ENCODE peak calls at places on chromosomes 2 and 18, in eight cellular contexts. R is cardiac fibroblast, S is SK-N-SH, Z is osteocyte, H is AG04449, J is adrenal gland, E is endothelial cell, L is heart left ventricle. C is an unnamed sample.
A peak's percentile ranks its signal among the peaks of the same experiment; 100 is the strongest.

GRCh38 chr2:160417745-160418397 is 75.7 kb downstream of the RBMS1 start:
- DNase-seq in R (peak; percentile 86), S (no peak), Z (no peak), H (peak; percentile 82), J (no peak), E (no peak), L (no peak), C (no peak)

GRCh38 chr2:205235434-205235833 is 446.9 kb upstream of the NRP2 start:
- DNase-seq in R (no peak), S (no peak), Z (no peak), H (no peak), J (no peak), E (no peak), L (no peak), C (no peak)

GRCh38 chr2:30680121-30680520 is 127.1 kb downstream of the CAPN13 start:
- DNase-seq in R (no peak), S (no peak), Z (peak; percentile 51), H (no peak), J (no peak), E (no peak), L (no peak), C (no peak)

GRCh38 chr2:239321596-239322413 is 79.0 kb downstream of the HDAC4 start:
- DNase-seq in R (no peak), S (peak; percentile 9), Z (no peak), H (no peak), J (no peak), E (no peak), L (no peak), C (no peak)

GRCh38 chr2:47194410-47194809 is 39.3 kb upstream of the STPG4 start:
- DNase-seq in R (no peak), S (no peak), Z (no peak), H (no peak), J (no peak), E (no peak), L (no peak), C (no peak)

GRCh38 chr2:21466528-21466927 is 342.8 kb downstream of the TDRD15 start:
- DNase-seq in R (no peak), S (no peak), Z (no peak), H (no peak), J (no peak), E (no peak), L (no peak), C (no peak)

GRCh38 chr18:79302120-79302519 is 93.6 kb upstream of the NFATC1 start:
- DNase-seq in R (no peak), S (no peak), Z (no peak), H (no peak), J (no peak), E (no peak), L (no peak), C (no peak)

GRCh38 chr2:37417321-37417720 is 72.9 kb downstream of the QPCT start:
- DNase-seq in R (peak; percentile 55), S (no peak), Z (no peak), H (peak; percentile 80), J (no peak), E (no peak), L (no peak), C (no peak)

GRCh38 chr2:237359894-237360780 is 53.8 kb downstream of the COL6A3 start:
- DNase-seq in R (no peak), S (no peak), Z (no peak), H (no peak), J (no peak), E (no peak), L (no peak), C (no peak)

GRCh38 chr2:214126135-214126534 is 284.7 kb upstream of the VWC2L start:
- DNase-seq in R (peak; percentile 2), S (no peak), Z (no peak), H (no peak), J (no peak), E (no peak), L (no peak), C (peak; percentile 39)

GRCh38 chr2:158378926-158379325 is 77.6 kb downstream of the CCDC148 start:
- DNase-seq in R (no peak), S (no peak), Z (no peak), H (no peak), J (no peak), E (no peak), L (no peak), C (no peak)

GRCh38 chr2:113806217-113806913 is 49.9 kb upstream of the SLC35F5 start:
- DNase-seq in R (no peak), S (no peak), Z (no peak), H (no peak), J (no peak), E (no peak), L (no peak), C (no peak)

GRCh38 chr2:45177870-45178269 is 168.6 kb upstream of the SIX2 start:
- DNase-seq in R (peak; percentile 99), S (no peak), Z (no peak), H (peak; percentile 99), J (no peak), E (no peak), L (no peak), C (peak; percentile 71)

GRCh38 chr18:58231930-58232329 is 187.9 kb downstream of the NEDD4L start:
- DNase-seq in R (no peak), S (no peak), Z (no peak), H (no peak), J (no peak), E (no peak), L (no peak), C (no peak)

GRCh38 chr2:238573916-238574315 is 147.2 kb downstream of the ASB1 start:
- DNase-seq in R (no peak), S (no peak), Z (no peak), H (no peak), J (no peak), E (no peak), L (no peak), C (no peak)

GRCh38 chr18:59996370-59996966 is 96.7 kb downstream of the PMAIP1 start:
- DNase-seq in R (peak; percentile 46), S (peak; percentile 58), Z (no peak), H (no peak), J (peak; percentile 23), E (peak; percentile 52), L (no peak), C (no peak)

GRCh38 chr18:3053081-3053480 is 40.1 kb upstream of the LPIN2 start:
- DNase-seq in R (no peak), S (no peak), Z (no peak), H (no peak), J (no peak), E (no peak), L (no peak), C (no peak)

GRCh38 chr2:102619414-102620319 is at the start of gene SLC9A2:
- DNase-seq in R (peak; percentile 5), S (peak; percentile 33), Z (no peak), H (no peak), J (peak; percentile 7), E (peak; percentile 42), L (no peak), C (no peak)

GRCh38 chr18:23885750-23886149 is 128.8 kb upstream of the TTC39C start:
- DNase-seq in R (no peak), S (no peak), Z (no peak), H (no peak), J (no peak), E (no peak), L (no peak), C (no peak)

GRCh38 chr2:112629224-112629623 is 16.5 kb upstream of the SLC20A1 start:
- DNase-seq in R (no peak), S (no peak), Z (no peak), H (no peak), J (no peak), E (no peak), L (no peak), C (no peak)

GRCh38 chr2:74238879-74239278 is 40.5 kb downstream of the MTHFD2 start:
- DNase-seq in R (peak; percentile 87), S (no peak), Z (no peak), H (no peak), J (peak; percentile 29), E (no peak), L (no peak), C (peak; percentile 21)

GRCh38 chr2:187615364-187615763 is 61.1 kb upstream of the TFPI start:
- DNase-seq in R (no peak), S (no peak), Z (no peak), H (peak; percentile 4), J (no peak), E (no peak), L (no peak), C (no peak)
- TF ChIP-seq CTCF in R (no peak), S (no peak), Z (no peak), H (peak; percentile 39), J (no peak), E (no peak), L (no peak), C (no peak)

DNA sequence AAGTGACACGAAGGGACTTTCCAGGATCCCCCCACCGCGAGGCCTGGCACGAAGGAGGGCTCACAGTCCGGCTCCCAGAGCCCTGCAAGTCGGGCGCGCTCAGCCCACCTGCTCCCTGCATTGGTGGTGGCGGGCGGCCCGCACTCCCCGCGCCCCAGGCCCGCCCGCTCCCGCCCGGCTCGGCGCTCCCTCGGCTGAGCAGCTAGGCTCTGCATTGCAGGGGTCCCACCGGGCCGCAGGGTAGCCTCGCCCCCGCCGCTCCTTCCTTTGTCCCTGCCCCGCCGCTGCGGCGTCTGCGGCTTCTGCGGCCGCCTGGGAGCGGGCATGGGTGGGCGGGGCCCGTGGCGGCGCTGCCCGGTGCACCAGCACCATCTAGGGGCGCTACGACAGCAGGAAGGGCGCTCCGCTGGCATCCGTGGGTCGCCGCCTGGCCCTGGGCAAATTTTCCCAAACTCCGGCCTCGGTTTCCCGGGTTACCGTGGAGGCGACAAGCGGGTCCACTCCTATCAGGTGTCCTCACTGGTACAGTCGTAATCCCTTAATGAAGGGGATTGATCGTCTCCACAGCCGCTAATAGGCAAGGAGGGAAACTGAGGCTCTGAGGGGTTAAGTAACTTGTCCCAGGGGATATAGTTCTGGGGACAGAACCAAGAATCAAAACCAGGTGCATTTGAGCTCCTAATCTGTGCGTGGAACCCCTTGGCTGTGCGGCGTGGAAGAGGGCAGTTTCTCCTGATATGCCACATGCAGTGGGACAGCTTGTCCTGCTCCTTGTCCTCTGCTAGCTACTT is 157.4 kb downstream of the CYRIA start:
- DNase-seq in R (peak; percentile 24), S (peak; percentile 96), Z (no peak), H (no peak), J (peak; percentile 52), E (peak; percentile 69), L (peak; percentile 44), C (no peak)
- TF ChIP-seq CTCF in R (peak; percentile 27), S (peak; percentile 35), Z (peak; percentile 76), H (peak; percentile 42), J (peak; percentile 49), E (peak; percentile 45), L (peak; percentile 62), C (no peak)

GRCh38 chr2:50392185-50392584 is 639.7 kb downstream of the NRXN1 start:
- DNase-seq in R (no peak), S (no peak), Z (no peak), H (no peak), J (no peak), E (no peak), L (no peak), C (no peak)
- TF ChIP-seq CTCF in R (no peak), S (no peak), Z (no peak), H (no peak), J (no peak), E (no peak), L (no peak), C (no peak)

DNA sequence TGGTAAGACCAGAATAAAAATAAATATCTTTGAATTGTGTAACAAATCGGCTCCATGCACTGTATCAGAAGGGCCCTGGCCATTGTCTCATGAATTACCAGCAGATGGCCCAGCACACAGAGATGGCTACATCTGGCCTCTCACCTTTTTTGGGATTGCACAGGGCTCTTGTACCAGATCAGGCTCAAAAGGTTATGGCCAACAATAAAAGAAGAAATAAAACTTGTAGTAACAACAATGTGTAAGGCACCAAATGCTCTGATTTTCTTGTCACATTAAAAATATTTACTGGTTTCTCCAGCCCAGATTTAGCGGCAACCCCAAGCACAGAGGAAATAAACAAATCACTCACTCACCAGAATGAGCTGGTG is 59.1 kb upstream of the CREB1 start:
- DNase-seq in R (no peak), S (no peak), Z (no peak), H (no peak), J (no peak), E (no peak), L (no peak), C (no peak)
- TF ChIP-seq CTCF in R (no peak), S (no peak), Z (no peak), H (no peak), J (no peak), E (no peak), L (no peak), C (no peak)